ENCODE peak calls at places on chromosomes 12 and 14, in nine cellular contexts. B, P, R, J, H, O, Q, K and L are unnamed samples.

GRCh38 chr12:98440165-98440581 is 75.2 kb upstream of the TMPO start:
- DNase-seq in Q (no peak), J (peak), R (peak), H (no peak), P (peak), B (no peak), K (peak), O (peak), L (peak)

GRCh38 chr12:52660934-52661333 is 8.9 kb upstream of the KRT2 start:
- DNase-seq in H (no peak), O (no peak), R (no peak), P (no peak), K (no peak), B (no peak), J (no peak), Q (no peak), L (no peak)

GRCh38 chr14:22900088-22900799 is 17.2 kb downstream of the REM2 start:
- DNase-seq in B (peak), R (peak), K (peak), Q (no peak), J (peak), O (no peak), H (peak), P (peak), L (peak)

GRCh38 chr12:121494093-121494787 is 86.6 kb downstream of the KDM2B start:
- DNase-seq in J (peak), K (peak), O (peak), Q (peak), P (peak), B (peak), H (peak), R (no peak), L (peak)

GRCh38 chr12:110367209-110367864 is 36.2 kb downstream of the ANAPC7 start:
- DNase-seq in H (no peak), R (no peak), J (no peak), B (no peak), K (no peak), P (no peak), Q (no peak), O (no peak), L (no peak)

GRCh38 chr14:92507174-92507768 is 6.3 kb upstream of the RIN3 start:
- DNase-seq in J (no peak), H (no peak), P (no peak), B (no peak), R (no peak), K (no peak), O (no peak), Q (no peak), L (no peak)

GRCh38 chr12:127494961-127495915 is 771.7 kb upstream of the TMEM132C start:
- DNase-seq in R (no peak), P (no peak), H (no peak), K (no peak), B (no peak), J (no peak), O (no peak), Q (no peak), L (no peak)

GRCh38 chr14:100443643-100444042 is 120.5 kb downstream of the SLC25A47 start:
- DNase-seq in R (no peak), Q (peak), J (no peak), H (no peak), P (no peak), K (peak), B (no peak), O (no peak), L (no peak)

GRCh38 chr12:127628655-127629054 is 638.3 kb upstream of the TMEM132C start:
- DNase-seq in J (no peak), P (no peak), Q (no peak), R (no peak), O (no peak), B (peak), H (no peak), K (peak), L (peak)

GRCh38 chr12:47346251-47347019 is 266.7 kb upstream of the AMIGO2 start:
- DNase-seq in J (no peak), P (no peak), O (no peak), Q (no peak), B (no peak), H (no peak), K (no peak), R (no peak), L (no peak)

GRCh38 chr12:57127101-57127709 is 1.1 kb upstream of the LRP1 start:
- DNase-seq in R (no peak), O (peak), P (no peak), K (peak), J (peak), B (peak), Q (no peak), H (no peak), L (no peak)

GRCh38 chr14:41285193-41285748 is 321.4 kb upstream of the LRFN5 start:
- DNase-seq in K (peak), J (peak), P (peak), O (no peak), Q (no peak), R (peak), H (no peak), B (peak), L (peak)

GRCh38 chr12:1080520-1081223 is 89.6 kb downstream of the ERC1 start:
- DNase-seq in H (no peak), J (no peak), R (no peak), B (no peak), O (no peak), Q (no peak), K (no peak), P (no peak), L (no peak)

GRCh38 chr12:12449533-12450025 is 92.7 kb downstream of the BORCS5 start:
- DNase-seq in K (no peak), Q (no peak), R (no peak), B (no peak), J (no peak), P (peak), O (no peak), H (no peak), L (no peak)

GRCh38 chr14:104403421-104404220 is 175.9 kb upstream of the C14orf180 start:
- DNase-seq in H (no peak), R (no peak), P (no peak), O (no peak), Q (no peak), B (no peak), K (no peak), J (no peak), L (no peak)

GRCh38 chr12:69779928-69780327 is 41.3 kb downstream of the RAB3IP start:
- DNase-seq in Q (no peak), B (peak), O (no peak), K (peak), J (peak), R (peak), P (peak), H (no peak), L (peak)

GRCh38 chr12:85179680-85180300 is 100.2 kb upstream of the ALX1 start:
- DNase-seq in R (peak), O (no peak), Q (no peak), J (no peak), H (no peak), B (no peak), K (peak), P (peak), L (no peak)

GRCh38 chr12:53231859-53232640 is at the start of gene RARG:
- DNase-seq in B (peak), K (peak), Q (no peak), P (peak), O (peak), J (no peak), R (no peak), H (peak), L (no peak)

GRCh38 chr14:75238728-75239455 is 39.7 kb upstream of the FOS start:
- DNase-seq in H (no peak), P (no peak), B (no peak), O (no peak), J (no peak), K (no peak), R (no peak), Q (no peak), L (no peak)

GRCh38 chr14:102831163-102831804 is 54.0 kb downstream of the TRAF3 start:
- DNase-seq in B (no peak), J (no peak), R (no peak), P (no peak), H (no peak), K (no peak), O (no peak), Q (no peak), L (no peak)

GRCh38 chr12:103462675-103463074 is 33.1 kb downstream of the C12orf42 start:
- DNase-seq in O (no peak), J (no peak), Q (no peak), P (no peak), R (no peak), B (no peak), H (no peak), K (no peak), L (no peak)

GRCh38 chr14:35402323-35403084 is 2.0 kb downstream of the NFKBIA start:
- DNase-seq in P (no peak), H (no peak), B (no peak), O (no peak), J (no peak), K (peak), R (no peak), Q (no peak), L (no peak)